ENCODE peak calls at places on chromosomes 1 and 21, in six cellular contexts. One of them, this sample, is unnamed.

GRCh38 chr1:223549740-223550139 is 115.8 kb downstream of the CAPN8 start:
- DNase-seq in dorsolateral prefrontal cortex: no peak
- DNase-seq in fibroblast of the aortic adventitia: no peak
- DNase-seq in left lung: no peak
- DNase-seq in tibial nerve: no peak
- DNase-seq in astrocyte of the spinal cord: no peak
- DNase-seq in this sample: no peak

GRCh38 chr1:183125279-183125999 is 60.6 kb upstream of the LAMC2 start:
- DNase-seq in left lung: no peak
- DNase-seq in fibroblast of the aortic adventitia: no peak
- DNase-seq in astrocyte of the spinal cord: no peak
- DNase-seq in dorsolateral prefrontal cortex: no peak
- DNase-seq in tibial nerve: no peak
- DNase-seq in this sample: no peak

GRCh38 chr1:36966242-36966641 is 68.1 kb downstream of the GRIK3 start:
- DNase-seq in astrocyte of the spinal cord: no peak
- DNase-seq in left lung: no peak
- DNase-seq in fibroblast of the aortic adventitia: peak; percentile 2
- DNase-seq in dorsolateral prefrontal cortex: no peak
- DNase-seq in tibial nerve: no peak
- DNase-seq in this sample: peak; percentile 7

GRCh38 chr1:64183985-64184440 is 19.4 kb upstream of the UBE2U start:
- DNase-seq in astrocyte of the spinal cord: peak; percentile 18
- DNase-seq in left lung: no peak
- DNase-seq in dorsolateral prefrontal cortex: no peak
- DNase-seq in tibial nerve: no peak
- DNase-seq in fibroblast of the aortic adventitia: peak; percentile 69
- DNase-seq in this sample: peak; percentile 57

GRCh38 chr21:27532081-27532480 is 565.2 kb upstream of the ADAMTS5 start:
- DNase-seq in left lung: no peak
- DNase-seq in fibroblast of the aortic adventitia: peak; percentile 59
- DNase-seq in astrocyte of the spinal cord: peak; percentile 22
- DNase-seq in tibial nerve: no peak
- DNase-seq in dorsolateral prefrontal cortex: no peak
- DNase-seq in this sample: peak; percentile 61

GRCh38 chr1:16229976-16230740 is 6.8 kb downstream of the CPLANE2 start:
- DNase-seq in astrocyte of the spinal cord: no peak
- DNase-seq in fibroblast of the aortic adventitia: no peak
- DNase-seq in left lung: no peak
- DNase-seq in tibial nerve: no peak
- DNase-seq in dorsolateral prefrontal cortex: no peak
- DNase-seq in this sample: no peak

GRCh38 chr21:15729346-15729673 is 472 bp upstream of the USP25 start:
- DNase-seq in left lung: no peak
- DNase-seq in tibial nerve: no peak
- DNase-seq in dorsolateral prefrontal cortex: no peak
- DNase-seq in fibroblast of the aortic adventitia: peak; percentile 41
- DNase-seq in astrocyte of the spinal cord: no peak
- DNase-seq in this sample: no peak

GRCh38 chr1:22350987-22351756 is 100.5 kb upstream of the ZBTB40 start:
- DNase-seq in astrocyte of the spinal cord: no peak
- DNase-seq in fibroblast of the aortic adventitia: no peak
- DNase-seq in dorsolateral prefrontal cortex: no peak
- DNase-seq in left lung: no peak
- DNase-seq in tibial nerve: no peak
- DNase-seq in this sample: no peak

GRCh38 chr1:229027622-229028182 is 243.2 kb upstream of the RAB4A start:
- DNase-seq in left lung: no peak
- DNase-seq in fibroblast of the aortic adventitia: peak; percentile 12
- DNase-seq in tibial nerve: peak; percentile 66
- DNase-seq in astrocyte of the spinal cord: no peak
- DNase-seq in dorsolateral prefrontal cortex: no peak
- DNase-seq in this sample: peak; percentile 93

GRCh38 chr1:210678306-210678705 is 349.6 kb downstream of the HHAT start:
- DNase-seq in left lung: no peak
- DNase-seq in fibroblast of the aortic adventitia: no peak
- DNase-seq in tibial nerve: no peak
- DNase-seq in dorsolateral prefrontal cortex: no peak
- DNase-seq in astrocyte of the spinal cord: no peak
- DNase-seq in this sample: no peak

GRCh38 chr1:59678809-59679228 is 135.9 kb upstream of the HOOK1 start:
- DNase-seq in astrocyte of the spinal cord: peak; percentile 98
- DNase-seq in left lung: no peak
- DNase-seq in dorsolateral prefrontal cortex: no peak
- DNase-seq in tibial nerve: no peak
- DNase-seq in fibroblast of the aortic adventitia: peak; percentile 88
- DNase-seq in this sample: peak; percentile 91

GRCh38 chr1:28104866-28105467 is 16.6 kb upstream of the EYA3 start:
- DNase-seq in left lung: no peak
- DNase-seq in fibroblast of the aortic adventitia: peak; percentile 62
- DNase-seq in tibial nerve: no peak
- DNase-seq in dorsolateral prefrontal cortex: peak; percentile 68
- DNase-seq in astrocyte of the spinal cord: peak; percentile 60
- DNase-seq in this sample: peak; percentile 61

GRCh38 chr1:37458551-37458950 is 15.8 kb upstream of the ZC3H12A start:
- DNase-seq in fibroblast of the aortic adventitia: no peak
- DNase-seq in dorsolateral prefrontal cortex: no peak
- DNase-seq in left lung: no peak
- DNase-seq in tibial nerve: no peak
- DNase-seq in astrocyte of the spinal cord: no peak
- DNase-seq in this sample: no peak

GRCh38 chr1:68104155-68104554 is 53.7 kb upstream of the DIRAS3 start:
- DNase-seq in astrocyte of the spinal cord: peak; percentile 85
- DNase-seq in left lung: no peak
- DNase-seq in tibial nerve: no peak
- DNase-seq in dorsolateral prefrontal cortex: no peak
- DNase-seq in fibroblast of the aortic adventitia: peak; percentile 80
- DNase-seq in this sample: peak; percentile 76

GRCh38 chr1:183416850-183417690 is 1.1 kb downstream of the NMNAT2 start:
- DNase-seq in astrocyte of the spinal cord: peak; percentile 54
- DNase-seq in left lung: peak; percentile 87
- DNase-seq in fibroblast of the aortic adventitia: peak; percentile 60
- DNase-seq in dorsolateral prefrontal cortex: peak; percentile 74
- DNase-seq in tibial nerve: peak; percentile 43
- DNase-seq in this sample: peak; percentile 70

GRCh38 chr1:1058921-1059493 is 15.1 kb downstream of the RNF223 start:
- DNase-seq in left lung: no peak
- DNase-seq in fibroblast of the aortic adventitia: no peak
- DNase-seq in astrocyte of the spinal cord: no peak
- DNase-seq in dorsolateral prefrontal cortex: no peak
- DNase-seq in tibial nerve: no peak
- DNase-seq in this sample: no peak

GRCh38 chr1:226739696-226740065 is 599 bp upstream of the ITPKB start:
- DNase-seq in astrocyte of the spinal cord: no peak
- DNase-seq in dorsolateral prefrontal cortex: no peak
- DNase-seq in fibroblast of the aortic adventitia: no peak
- DNase-seq in left lung: no peak
- DNase-seq in tibial nerve: no peak
- DNase-seq in this sample: no peak

GRCh38 chr1:226128487-226129075 is 58.0 kb downstream of the ACBD3 start:
- DNase-seq in astrocyte of the spinal cord: no peak
- DNase-seq in dorsolateral prefrontal cortex: no peak
- DNase-seq in tibial nerve: no peak
- DNase-seq in fibroblast of the aortic adventitia: peak; percentile 50
- DNase-seq in left lung: no peak
- DNase-seq in this sample: peak; percentile 54

GRCh38 chr1:13540871-13541270 is 27.1 kb upstream of the LRRC38 start:
- DNase-seq in dorsolateral prefrontal cortex: no peak
- DNase-seq in left lung: no peak
- DNase-seq in tibial nerve: no peak
- DNase-seq in astrocyte of the spinal cord: no peak
- DNase-seq in fibroblast of the aortic adventitia: no peak
- DNase-seq in this sample: no peak

GRCh38 chr1:86846166-86846647 is 67.7 kb downstream of the SELENOF start:
- DNase-seq in dorsolateral prefrontal cortex: no peak
- DNase-seq in astrocyte of the spinal cord: peak; percentile 83
- DNase-seq in left lung: no peak
- DNase-seq in tibial nerve: peak; percentile 7
- DNase-seq in fibroblast of the aortic adventitia: peak; percentile 99
- DNase-seq in this sample: peak; percentile 91

GRCh38 chr21:38911523-38912354 is 106.0 kb downstream of the ETS2 start:
- DNase-seq in left lung: no peak
- DNase-seq in astrocyte of the spinal cord: no peak
- DNase-seq in tibial nerve: no peak
- DNase-seq in dorsolateral prefrontal cortex: no peak
- DNase-seq in fibroblast of the aortic adventitia: no peak
- DNase-seq in this sample: no peak

GRCh38 chr1:4068076-4068475 is 168.0 kb upstream of the C1orf174 start:
- DNase-seq in left lung: no peak
- DNase-seq in tibial nerve: no peak
- DNase-seq in astrocyte of the spinal cord: no peak
- DNase-seq in fibroblast of the aortic adventitia: no peak
- DNase-seq in dorsolateral prefrontal cortex: no peak
- DNase-seq in this sample: no peak

GRCh38 chr21:35046880-35047229 is 2.2 kb downstream of the RUNX1 start:
- DNase-seq in dorsolateral prefrontal cortex: no peak
- DNase-seq in astrocyte of the spinal cord: no peak
- DNase-seq in tibial nerve: no peak
- DNase-seq in fibroblast of the aortic adventitia: no peak
- DNase-seq in left lung: peak; percentile 64
- DNase-seq in this sample: no peak
- H3K4me3 ChIP-seq in dorsolateral prefrontal cortex: no peak overlapping the region
- H3K4me3 ChIP-seq in astrocyte of the spinal cord: peak overlapping the region; percentile 64
- H3K4me3 ChIP-seq in tibial nerve: no peak overlapping the region
- H3K4me3 ChIP-seq in fibroblast of the aortic adventitia: peak overlapping the region; percentile 45
- H3K4me3 ChIP-seq in left lung: peak overlapping the region; percentile 12
- H3K4me3 ChIP-seq in this sample: peak overlapping the region; percentile 43

GRCh38 chr1:51328926-51329325 is 1.4 kb downstream of the TTC39A start:
- DNase-seq in astrocyte of the spinal cord: no peak
- DNase-seq in left lung: no peak
- DNase-seq in dorsolateral prefrontal cortex: no peak
- DNase-seq in fibroblast of the aortic adventitia: no peak
- DNase-seq in tibial nerve: no peak
- DNase-seq in this sample: no peak

GRCh38 chr1:51330331-51331201 is at the start of gene TTC39A:
- DNase-seq in fibroblast of the aortic adventitia: no peak
- DNase-seq in dorsolateral prefrontal cortex: no peak
- DNase-seq in left lung: no peak
- DNase-seq in tibial nerve: no peak
- DNase-seq in astrocyte of the spinal cord: no peak
- DNase-seq in this sample: no peak

GRCh38 chr1:51328279-51328678 is 2.1 kb downstream of the TTC39A start:
- DNase-seq in tibial nerve: no peak
- DNase-seq in fibroblast of the aortic adventitia: peak; percentile 39
- DNase-seq in left lung: no peak
- DNase-seq in astrocyte of the spinal cord: peak; percentile 25
- DNase-seq in dorsolateral prefrontal cortex: no peak
- DNase-seq in this sample: no peak

GRCh38 chr1:51331206-51332100 is 1.1 kb upstream of the TTC39A start:
- DNase-seq in tibial nerve: no peak
- DNase-seq in fibroblast of the aortic adventitia: peak; percentile 38
- DNase-seq in dorsolateral prefrontal cortex: peak; percentile 22
- DNase-seq in left lung: no peak
- DNase-seq in astrocyte of the spinal cord: peak; percentile 36
- DNase-seq in this sample: peak; percentile 41

DNA sequence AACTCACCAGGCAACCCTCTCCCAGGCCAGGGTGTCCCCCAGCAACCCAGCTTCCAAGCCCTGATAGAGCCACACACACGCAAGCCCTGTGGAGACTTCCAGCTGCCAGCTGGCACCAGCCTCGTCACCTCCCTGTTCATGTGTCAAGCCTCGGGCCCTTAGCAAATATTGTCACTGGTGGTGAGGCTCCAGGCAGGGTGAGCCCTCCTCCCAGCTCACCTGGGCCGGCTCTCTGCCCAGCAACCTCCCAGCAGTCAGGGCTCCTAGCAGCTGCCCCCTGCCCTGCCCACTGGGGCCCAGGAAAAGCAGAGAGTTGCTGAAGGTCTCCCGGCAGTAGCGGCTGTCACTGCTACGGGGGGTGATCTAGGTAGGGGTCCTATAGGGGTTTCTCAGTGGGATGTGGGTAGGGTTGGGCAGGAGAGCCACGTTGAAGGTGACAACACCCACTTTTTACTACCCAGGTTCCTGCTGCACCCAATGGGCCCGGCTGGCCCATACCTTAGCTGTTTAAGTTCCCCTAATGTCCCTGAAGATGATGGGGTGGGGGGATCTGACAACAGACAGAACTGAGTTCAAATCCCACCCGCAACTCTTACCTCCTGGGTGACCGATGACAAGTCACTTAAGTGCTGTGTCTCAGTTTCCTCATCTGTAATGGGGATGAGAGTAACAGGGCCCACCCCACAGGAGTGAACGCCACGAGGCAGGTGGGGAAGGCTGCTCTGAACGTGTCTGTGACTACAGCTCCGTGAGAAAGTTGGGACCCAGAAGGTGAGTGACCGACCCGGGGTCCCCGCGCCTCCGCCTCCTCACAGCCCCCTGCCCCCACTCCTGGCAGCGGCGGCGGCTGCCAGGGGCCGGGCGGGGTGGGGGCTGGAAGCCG is 678 bp downstream of the TTC39A start:
- DNase-seq in fibroblast of the aortic adventitia: no peak
- DNase-seq in astrocyte of the spinal cord: no peak
- DNase-seq in tibial nerve: no peak
- DNase-seq in dorsolateral prefrontal cortex: no peak
- DNase-seq in left lung: no peak
- DNase-seq in this sample: no peak
- H3K4me3 ChIP-seq in fibroblast of the aortic adventitia: peak overlapping the region; percentile 25
- H3K4me3 ChIP-seq in astrocyte of the spinal cord: no peak overlapping the region
- H3K4me3 ChIP-seq in tibial nerve: no peak overlapping the region
- H3K4me3 ChIP-seq in dorsolateral prefrontal cortex: peak overlapping the region; percentile 58
- H3K4me3 ChIP-seq in left lung: peak overlapping the region; percentile 15
- H3K4me3 ChIP-seq in this sample: no peak overlapping the region

DNA sequence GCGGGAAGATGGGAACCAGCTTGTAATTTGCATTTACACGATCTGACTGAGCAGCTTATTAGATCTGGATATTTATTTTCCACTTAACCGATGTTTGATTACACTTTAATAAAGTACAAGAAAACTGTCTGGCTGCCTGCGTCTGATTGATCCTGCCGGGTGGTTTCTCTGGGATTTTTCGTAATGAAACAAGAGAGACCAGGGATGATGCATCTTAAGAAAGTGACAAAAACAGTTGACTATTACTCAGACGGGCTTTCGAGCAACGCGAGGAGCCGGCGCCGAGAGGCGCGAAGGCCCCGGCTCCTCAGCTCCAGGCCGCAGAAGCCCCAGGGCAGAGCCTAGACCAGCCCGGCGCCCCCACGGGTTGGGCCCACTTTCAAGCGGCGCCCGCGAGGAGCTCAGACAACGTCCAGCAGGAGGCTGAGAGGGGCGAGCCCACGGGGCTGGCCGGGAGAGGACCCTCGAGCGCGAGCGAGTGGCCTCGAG is 118.1 kb upstream of the BARHL2 start:
- DNase-seq in astrocyte of the spinal cord: peak; percentile 3
- DNase-seq in tibial nerve: no peak
- DNase-seq in fibroblast of the aortic adventitia: no peak
- DNase-seq in left lung: no peak
- DNase-seq in dorsolateral prefrontal cortex: no peak
- DNase-seq in this sample: no peak
- H3K4me3 ChIP-seq in astrocyte of the spinal cord: no peak overlapping the region
- H3K4me3 ChIP-seq in tibial nerve: peak overlapping the region; percentile 40
- H3K4me3 ChIP-seq in fibroblast of the aortic adventitia: no peak overlapping the region
- H3K4me3 ChIP-seq in left lung: no peak overlapping the region
- H3K4me3 ChIP-seq in dorsolateral prefrontal cortex: peak overlapping the region; percentile 36
- H3K4me3 ChIP-seq in this sample: no peak overlapping the region

DNA sequence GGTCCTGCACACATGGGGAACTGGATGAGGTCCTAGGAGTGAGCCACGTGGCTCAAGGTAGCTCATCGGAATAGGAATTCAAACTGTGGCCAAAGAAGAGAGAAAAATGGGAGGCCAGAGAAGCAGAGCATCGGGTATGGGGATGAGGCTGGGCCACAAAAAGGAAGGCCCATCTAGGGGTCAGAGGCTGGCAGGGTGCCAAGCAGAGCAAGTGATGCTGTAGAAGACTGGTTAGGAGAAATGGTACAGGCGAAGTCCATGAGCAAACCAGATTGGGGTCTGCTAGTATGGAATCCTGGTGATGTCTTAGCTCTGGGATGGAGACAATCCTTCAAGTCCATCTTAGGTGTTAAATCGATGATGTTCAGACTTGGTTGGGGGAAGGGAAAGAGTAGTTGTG is 68.0 kb downstream of the TEX35 start:
- DNase-seq in astrocyte of the spinal cord: no peak
- DNase-seq in fibroblast of the aortic adventitia: no peak
- DNase-seq in tibial nerve: no peak
- DNase-seq in dorsolateral prefrontal cortex: no peak
- DNase-seq in left lung: no peak
- DNase-seq in this sample: no peak
- H3K4me3 ChIP-seq in astrocyte of the spinal cord: no peak overlapping the region
- H3K4me3 ChIP-seq in fibroblast of the aortic adventitia: no peak overlapping the region
- H3K4me3 ChIP-seq in tibial nerve: no peak overlapping the region
- H3K4me3 ChIP-seq in dorsolateral prefrontal cortex: no peak overlapping the region
- H3K4me3 ChIP-seq in left lung: no peak overlapping the region
- H3K4me3 ChIP-seq in this sample: no peak overlapping the region